ENCODE peak calls at places on chromosomes 3 and 15, in ten cellular contexts. H, W, E, P, J, T, L, F, Y and G are unnamed samples.

GRCh38 chr3:9818666-9819335 is 8.7 kb downstream of the TTLL3 start:
- DNase-seq in H (no peak), W (no peak), E (no peak), P (no peak), J (no peak), T (no peak), L (no peak), F (no peak), Y (no peak), G (no peak)

GRCh38 chr15:49424954-49425353 is 1.9 kb downstream of the FGF7 start:
- DNase-seq in H (no peak), W (no peak), E (no peak), P (no peak), J (no peak), T (no peak), L (no peak), F (no peak), Y (no peak), G (no peak)

GRCh38 chr3:14301558-14301957 is 100.8 kb upstream of the SLC6A6 start:
- DNase-seq in H (no peak), W (no peak), E (no peak), P (no peak), J (peak), T (no peak), L (peak), F (no peak), Y (no peak), G (no peak)

GRCh38 chr3:76765526-76765925 is 274.4 kb upstream of the ROBO2 start:
- DNase-seq in H (no peak), W (no peak), E (no peak), P (no peak), J (no peak), T (no peak), L (no peak), F (no peak), Y (no peak), G (no peak)

GRCh38 chr3:62607287-62608029 is 234.1 kb upstream of the FEZF2 start:
- DNase-seq in H (no peak), W (peak), E (no peak), P (peak), J (peak), T (no peak), L (peak), F (peak), Y (peak), G (no peak)

GRCh38 chr3:193910886-193911738 is 224.8 kb upstream of the HES1 start:
- DNase-seq in H (no peak), W (no peak), E (no peak), P (no peak), J (no peak), T (no peak), L (no peak), F (no peak), Y (no peak), G (no peak)

GRCh38 chr15:48191574-48192225 is at the start of gene CTXN2:
- DNase-seq in H (no peak), W (no peak), E (no peak), P (no peak), J (no peak), T (no peak), L (no peak), F (no peak), Y (no peak), G (no peak)

GRCh38 chr3:101170047-101170771 is 150.2 kb downstream of the IMPG2 start:
- DNase-seq in H (no peak), W (peak), E (no peak), P (peak), J (no peak), T (no peak), L (peak), F (no peak), Y (no peak), G (no peak)

GRCh38 chr15:99014803-99015676 is 7.4 kb upstream of the PGPEP1L start:
- DNase-seq in H (no peak), W (no peak), E (peak), P (peak), J (peak), T (no peak), L (peak), F (no peak), Y (peak), G (peak)

GRCh38 chr3:55501905-55502304 is 14.8 kb upstream of the WNT5A start:
- DNase-seq in H (no peak), W (no peak), E (no peak), P (peak), J (no peak), T (no peak), L (no peak), F (no peak), Y (no peak), G (no peak)

GRCh38 chr3:133964547-133964946 is 65.2 kb downstream of the SLCO2A1 start:
- DNase-seq in H (no peak), W (no peak), E (no peak), P (no peak), J (no peak), T (no peak), L (no peak), F (no peak), Y (no peak), G (no peak)

GRCh38 chr15:89999676-90000174 is 1.4 kb upstream of the ZNF710 start:
- DNase-seq in H (no peak), W (no peak), E (no peak), P (peak), J (peak), T (no peak), L (no peak), F (no peak), Y (no peak), G (no peak)

GRCh38 chr3:102885289-102885688 is 450.5 kb downstream of the ZPLD1 start:
- DNase-seq in H (no peak), W (no peak), E (no peak), P (no peak), J (no peak), T (no peak), L (no peak), F (no peak), Y (no peak), G (no peak)

GRCh38 chr15:90917569-90917968 is 14.5 kb downstream of the MAN2A2 start:
- DNase-seq in H (no peak), W (no peak), E (no peak), P (no peak), J (no peak), T (no peak), L (no peak), F (no peak), Y (no peak), G (no peak)

GRCh38 chr3:71784201-71784913 is 591 bp downstream of the PROK2 start:
- DNase-seq in H (no peak), W (no peak), E (no peak), P (no peak), J (no peak), T (no peak), L (no peak), F (no peak), Y (no peak), G (no peak)

GRCh38 chr15:91952216-91952615 is 98.7 kb downstream of the SLCO3A1 start:
- DNase-seq in H (no peak), W (no peak), E (no peak), P (no peak), J (no peak), T (no peak), L (no peak), F (no peak), Y (no peak), G (no peak)

GRCh38 chr3:113533534-113533892 is 1.2 kb downstream of the SIDT1 start:
- DNase-seq in H (no peak), W (no peak), E (peak), P (no peak), J (no peak), T (peak), L (no peak), F (no peak), Y (no peak), G (no peak)

GRCh38 chr3:22399566-22399965 is 648.6 kb upstream of the ZNF385D start:
- DNase-seq in H (peak), W (no peak), E (no peak), P (peak), J (peak), T (no peak), L (peak), F (no peak), Y (no peak), G (no peak)

GRCh38 chr15:38531509-38531908 is 33.1 kb downstream of the RASGRP1 start:
- DNase-seq in H (no peak), W (peak), E (no peak), P (no peak), J (no peak), T (no peak), L (peak), F (peak), Y (peak), G (no peak)

GRCh38 chr3:11769704-11770103 is 77.0 kb downstream of the TAMM41 start:
- DNase-seq in H (no peak), W (no peak), E (no peak), P (no peak), J (no peak), T (no peak), L (no peak), F (no peak), Y (no peak), G (no peak)

GRCh38 chr15:82314769-82315518 is 34.3 kb downstream of the GOLGA6L10 start:
- DNase-seq in H (no peak), W (no peak), E (no peak), P (no peak), J (no peak), T (no peak), L (no peak), F (no peak), Y (no peak), G (no peak)

GRCh38 chr3:56894912-56895431 is 93.2 kb upstream of the ARHGEF3 start:
- DNase-seq in H (no peak), W (no peak), E (peak), P (peak), J (no peak), T (no peak), L (peak), F (no peak), Y (no peak), G (no peak)

GRCh38 chr3:149632225-149632624 is 25.6 kb downstream of the WWTR1 start:
- DNase-seq in H (no peak), W (no peak), E (no peak), P (no peak), J (no peak), T (no peak), L (no peak), F (no peak), Y (no peak), G (no peak)

GRCh38 chr3:187197255-187197654 is at the start of gene RTP1:
- DNase-seq in H (no peak), W (no peak), E (no peak), P (no peak), J (no peak), T (no peak), L (no peak), F (no peak), Y (no peak), G (no peak)

GRCh38 chr3:141992512-141992911 is 116.1 kb downstream of the ATP1B3 start:
- DNase-seq in H (no peak), W (no peak), E (peak), P (no peak), J (no peak), T (no peak), L (no peak), F (no peak), Y (no peak), G (no peak)

GRCh38 chr3:171980578-171981270 is 58.7 kb upstream of the FNDC3B start:
- DNase-seq in H (no peak), W (peak), E (no peak), P (peak), J (no peak), T (no peak), L (peak), F (no peak), Y (no peak), G (no peak)

GRCh38 chr15:47409601-47410000 is 307.7 kb upstream of the SEMA6D start:
- DNase-seq in H (peak), W (no peak), E (no peak), P (peak), J (no peak), T (no peak), L (peak), F (no peak), Y (peak), G (no peak)

GRCh38 chr3:81816473-81817260 is 55.2 kb upstream of the GBE1 start:
- DNase-seq in H (peak), W (no peak), E (peak), P (peak), J (peak), T (no peak), L (peak), F (no peak), Y (peak), G (no peak)

GRCh38 chr3:126061301-126062032 is 22.5 kb downstream of the SLC41A3 start:
- DNase-seq in H (no peak), W (no peak), E (no peak), P (no peak), J (no peak), T (no peak), L (no peak), F (no peak), Y (no peak), G (no peak)

GRCh38 chr15:81301815-81302399 is 22.0 kb downstream of the STARD5 start:
- DNase-seq in H (no peak), W (no peak), E (peak), P (no peak), J (no peak), T (no peak), L (no peak), F (no peak), Y (no peak), G (peak)

GRCh38 chr15:31300981-31301686 is 25.5 kb upstream of the KLF13 start:
- DNase-seq in H (no peak), W (no peak), E (no peak), P (no peak), J (no peak), T (no peak), L (no peak), F (no peak), Y (no peak), G (no peak)

GRCh38 chr15:60399246-60399915 is 1.6 kb upstream of the ANXA2 start:
- DNase-seq in H (no peak), W (no peak), E (no peak), P (no peak), J (no peak), T (no peak), L (no peak), F (no peak), Y (no peak), G (no peak)